ENCODE peak calls at places on chromosomes 12 and 14, in eight cellular contexts. P is activated naive CD4-positive, alpha-beta T cell; Y is HL-60; S is SJSA1; Q is astrocyte of the spinal cord; T is stimulated activated CD8-positive, alpha-beta memory T cell treated with anti-CD3 and anti-CD28 coated beads, Interleukin-4, amount 100 ng/mL, for 1 hour; U is stimulated activated CD4-positive, alpha-beta T cell treated with anti-CD3 and anti-CD28 coated beads, Interleukin-4, amount 100 ng/mL, for 48 hours; O is activated effector memory CD4-positive, alpha-beta T cell treated with Interleukin-2 at 50 U/mL for 16 hours. J is an unnamed sample.

GRCh38 chr14:98093111-98093510 is 1178.9 kb downstream of the BCL11B start:
- DNase-seq in Y (no peak), O (no peak), T (no peak), Q (no peak), P (no peak), U (no peak), S (no peak), J (no peak)

GRCh38 chr12:94242871-94243270 is 94.5 kb downstream of the PLXNC1 start:
- DNase-seq in T (no peak), U (no peak), Q (no peak), P (no peak), O (no peak), S (no peak), Y (no peak), J (no peak)

GRCh38 chr12:49784756-49785409 is 43.3 kb downstream of the NCKAP5L start:
- DNase-seq in U (no peak), S (peak), P (no peak), Q (peak), Y (no peak), T (no peak), O (no peak), J (no peak)

GRCh38 chr12:62766516-62766915 is 168.4 kb downstream of the PPM1H start:
- DNase-seq in Y (no peak), P (no peak), S (no peak), O (no peak), U (no peak), Q (no peak), T (no peak), J (no peak)

GRCh38 chr14:37150414-37150813 is 22.0 kb downstream of the SLC25A21 start:
- DNase-seq in Q (peak), Y (no peak), S (no peak), P (no peak), U (no peak), T (no peak), O (no peak), J (peak)

GRCh38 chr12:109770861-109771670 is 57.4 kb downstream of the FAM222A start:
- DNase-seq in P (no peak), U (no peak), Q (no peak), T (no peak), O (no peak), S (peak), Y (no peak), J (no peak)

GRCh38 chr12:58919271-58920101 is 818 bp downstream of the LRIG3 start:
- DNase-seq in O (no peak), U (no peak), Q (peak), T (no peak), P (no peak), Y (no peak), S (peak), J (peak)

GRCh38 chr12:57430117-57430930 is 519 bp downstream of the R3HDM2 start:
- DNase-seq in Y (peak), O (peak), T (peak), S (peak), Q (peak), U (no peak), P (peak), J (peak)

GRCh38 chr12:124975276-124975675 is 13.7 kb downstream of the DHX37 start:
- DNase-seq in Y (no peak), O (no peak), Q (no peak), U (no peak), S (no peak), T (no peak), P (no peak), J (no peak)

GRCh38 chr12:82097438-82097837 is 260.7 kb downstream of the CCDC59 start:
- DNase-seq in O (no peak), P (no peak), T (no peak), Y (no peak), U (no peak), Q (no peak), S (no peak), J (no peak)

GRCh38 chr12:20507061-20507460 is 138.7 kb downstream of the PDE3A start:
- DNase-seq in O (no peak), U (no peak), T (no peak), Q (no peak), P (no peak), Y (no peak), S (no peak), J (no peak)

J was measured in mammary epithelial cell.